ENCODE peak calls at places on chromosomes 3 and 15, in ten cellular contexts. P, S, D, U, W, E, H, Y, B and M are unnamed samples.

GRCh38 chr15:78298983-78299301 is 467 bp downstream of the SKIC8 start:
- DNase-seq in S (no peak), U (peak; percentile 44), D (no peak), P (no peak), H (no peak), Y (no peak), W (no peak), E (no peak), B (no peak), M (no peak)

GRCh38 chr3:72102057-72102711 is 317.2 kb upstream of the PROK2 start:
- DNase-seq in H (no peak), S (no peak), P (no peak), Y (no peak), U (no peak), D (no peak), B (no peak), W (no peak), E (no peak), M (no peak)

GRCh38 chr3:13892304-13892703 is 12.4 kb upstream of the WNT7A start:
- DNase-seq in W (no peak), H (no peak), E (no peak), D (no peak), U (no peak), S (no peak), B (no peak), P (no peak), Y (no peak), M (no peak)

GRCh38 chr3:139357899-139358298 is 14.1 kb downstream of the MRPS22 start:
- DNase-seq in H (no peak), B (no peak), S (no peak), E (no peak), D (no peak), Y (peak; percentile 44), W (no peak), U (no peak), P (no peak), M (peak; percentile 32)

GRCh38 chr15:32685576-32685975 is 32.2 kb upstream of the GREM1 start:
- DNase-seq in W (no peak), H (no peak), D (no peak), B (no peak), P (no peak), E (no peak), Y (no peak), S (no peak), U (peak; percentile 95), M (no peak)

GRCh38 chr3:10839167-10839566 is 23.1 kb downstream of the SLC6A11 start:
- DNase-seq in B (no peak), P (no peak), H (no peak), U (no peak), D (no peak), Y (no peak), W (no peak), S (no peak), E (no peak), M (no peak)

GRCh38 chr15:101207867-101208288 is 44.0 kb downstream of the CHSY1 start:
- DNase-seq in U (peak; percentile 92), W (no peak), Y (no peak), H (no peak), B (no peak), S (no peak), E (no peak), P (no peak), D (no peak), M (no peak)

GRCh38 chr3:196016485-196016884 is 65.4 kb downstream of the TFRC start:
- DNase-seq in S (peak; percentile 41), U (peak; percentile 60), B (no peak), W (no peak), P (no peak), E (no peak), Y (no peak), D (no peak), H (no peak), M (peak; percentile 25)

GRCh38 chr15:76337047-76337738 is 620 bp downstream of the ISL2 start:
- DNase-seq in H (no peak), W (no peak), E (no peak), P (no peak), U (peak; percentile 36), B (no peak), S (no peak), Y (peak; percentile 43), D (no peak), M (peak; percentile 47)

DNA sequence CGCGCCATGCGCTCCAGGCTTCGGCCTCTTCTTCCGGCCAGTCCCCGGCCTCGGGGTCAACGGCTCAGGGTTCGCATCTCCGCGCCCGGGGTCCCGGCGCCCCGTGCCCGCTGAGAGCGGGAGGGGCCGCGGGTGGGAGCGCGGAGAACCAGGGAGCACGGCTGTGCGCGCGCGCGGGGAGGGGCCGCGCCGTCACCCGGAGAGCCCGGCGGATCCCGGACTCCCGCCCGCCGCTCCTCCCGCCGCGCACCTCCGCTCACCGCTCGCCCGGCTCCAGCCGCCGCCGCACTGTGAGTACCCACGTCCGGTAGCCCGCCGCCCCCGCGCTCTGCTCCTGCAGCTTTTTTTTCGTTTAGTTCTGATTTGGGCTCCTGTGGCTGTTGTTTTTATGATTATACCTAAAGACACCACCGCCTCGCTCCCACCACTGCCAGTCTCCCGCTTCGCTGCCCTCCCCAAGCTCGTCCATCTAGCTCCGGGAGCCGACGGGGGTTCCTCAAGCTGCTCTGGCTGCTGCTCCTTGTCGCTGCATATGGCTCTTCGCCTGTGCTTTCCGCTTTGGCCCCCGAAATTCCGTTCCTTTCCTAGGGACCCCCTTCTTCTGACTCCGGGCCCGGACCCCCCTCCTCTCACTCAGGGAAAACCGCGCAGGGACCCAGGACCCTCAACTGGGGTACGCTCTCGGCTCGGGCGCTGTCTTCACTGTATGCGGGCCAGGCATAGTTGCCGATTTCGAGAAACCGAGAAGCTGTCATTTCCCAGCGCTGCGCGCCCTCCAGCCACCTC is 1.7 kb upstream of the SKOR1 start:
- DNase-seq in P (no peak), H (no peak), U (no peak), D (no peak), Y (peak; percentile 58), E (no peak), S (no peak), W (no peak), B (no peak), M (no peak)
- TF ChIP-seq CTCF in P (no peak), H (no peak), U (no peak), D (no peak), Y (no peak), E (no peak), S (no peak), W (no peak), B (no peak), M (no peak)

GRCh38 chr15:60375255-60375809 is 22.5 kb downstream of the ANXA2 start:
- DNase-seq in W (no peak), D (no peak), B (no peak), E (no peak), Y (no peak), S (no peak), H (no peak), U (no peak), P (no peak), M (no peak)

GRCh38 chr15:60373745-60374144 is 24.0 kb downstream of the ANXA2 start:
- DNase-seq in P (no peak), H (no peak), B (no peak), W (no peak), Y (no peak), U (no peak), S (no peak), E (no peak), D (no peak), M (no peak)

GRCh38 chr15:60374628-60375081 is 23.1 kb downstream of the ANXA2 start:
- DNase-seq in P (peak; percentile 74), Y (no peak), U (peak; percentile 96), W (no peak), E (no peak), H (no peak), S (peak; percentile 93), B (no peak), D (no peak), M (no peak)

GRCh38 chr15:60374209-60374608 is 23.6 kb downstream of the ANXA2 start:
- DNase-seq in D (no peak), U (no peak), E (no peak), H (no peak), B (no peak), Y (no peak), W (no peak), P (no peak), S (no peak), M (no peak)

DNA sequence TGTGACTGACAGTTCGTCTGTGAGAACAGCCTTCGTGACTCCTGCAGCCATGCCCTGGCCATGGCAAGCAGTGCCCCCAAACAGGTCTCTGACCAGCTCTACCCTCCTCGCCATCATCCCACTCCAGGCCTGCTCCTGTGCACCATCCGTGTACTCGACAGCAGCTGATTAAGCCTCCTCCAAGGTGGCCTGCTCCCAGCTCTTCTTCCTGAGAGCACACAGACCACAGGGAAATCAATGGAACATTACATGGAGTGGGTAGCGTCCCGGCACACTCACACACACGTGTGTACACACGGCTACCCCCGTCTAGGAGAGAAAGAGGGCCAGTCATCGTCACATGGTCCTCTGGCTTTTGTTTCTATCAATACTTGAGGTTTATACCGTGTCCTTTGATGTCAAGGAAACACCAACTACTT is 21.1 kb downstream of the ANXA2 start:
- DNase-seq in Y (no peak), E (no peak), W (no peak), S (no peak), H (no peak), U (no peak), D (no peak), B (no peak), P (no peak), M (no peak)
- TF ChIP-seq CTCF in Y (no peak), E (no peak), W (no peak), S (no peak), H (no peak), U (no peak), D (no peak), B (no peak), P (no peak), M (no peak)

DNA sequence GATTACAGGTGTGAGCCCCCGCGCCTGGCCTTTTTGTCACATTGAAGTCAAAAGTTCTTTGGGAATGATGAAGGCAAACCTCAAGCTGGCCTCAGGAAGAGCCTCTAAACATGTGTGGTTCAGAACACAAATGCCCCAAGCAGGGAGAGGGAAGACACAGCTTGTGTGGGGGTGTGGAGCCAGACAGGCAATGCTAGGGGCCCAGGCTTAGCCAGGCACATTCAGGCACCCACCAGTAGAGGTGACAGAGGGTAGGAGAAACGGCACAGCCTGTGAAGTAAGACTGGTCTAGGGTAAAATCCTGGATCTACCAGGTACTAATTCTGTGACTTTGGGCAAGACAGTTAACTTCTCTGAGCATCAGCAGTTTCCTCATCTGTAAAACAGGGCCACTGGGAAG is 3.5 kb downstream of the HDC start:
- DNase-seq in U (no peak), H (no peak), P (no peak), Y (no peak), S (no peak), E (no peak), B (no peak), W (no peak), D (no peak), M (peak; percentile 42)
- TF ChIP-seq CTCF in U (no peak), H (no peak), P (peak; percentile 45), Y (no peak), S (no peak), E (no peak), B (no peak), W (no peak), D (no peak), M (peak; percentile 23)

DNA sequence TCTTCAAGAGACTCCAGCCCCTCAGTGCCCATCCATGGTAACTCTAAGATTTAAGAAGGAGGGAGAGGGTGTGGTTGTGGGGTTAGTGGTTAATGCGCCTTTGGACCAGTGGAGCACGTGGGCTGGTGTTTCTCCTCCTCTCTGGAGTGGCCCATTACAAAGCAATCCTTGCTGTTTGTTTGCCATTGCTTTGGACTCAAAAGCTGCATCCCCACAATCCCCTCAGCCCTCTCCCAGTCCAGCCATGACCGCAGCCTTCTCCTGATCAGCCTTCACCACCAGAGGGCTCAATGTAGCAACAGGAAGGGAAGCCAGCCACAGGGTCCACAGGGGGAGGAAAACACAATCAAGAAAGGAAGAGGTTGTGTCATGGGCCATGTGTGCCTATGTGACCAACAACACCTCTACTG is 38.4 kb upstream of the FAM174B start:
- DNase-seq in E (no peak), S (no peak), B (no peak), Y (no peak), P (peak; percentile 81), H (peak; percentile 63), W (no peak), D (no peak), U (peak; percentile 12), M (peak; percentile 10)
- TF ChIP-seq CTCF in E (no peak), S (peak; percentile 47), B (peak; percentile 35), Y (peak; percentile 4), P (peak; percentile 75), H (no peak), W (no peak), D (no peak), U (peak; percentile 22), M (no peak)